ENCODE peak calls at places on chromosomes 6 and 20, in six cellular contexts. L is Peyer's patch, W is GM12891, K is adrenal gland, R is tibial nerve, F is stomach. M is an unnamed sample.

GRCh38 chr6:85703359-85703758 is 60.7 kb upstream of the SYNCRIP start:
- DNase-seq in W (no peak), R (no peak), K (no peak), L (no peak), F (no peak), M (no peak)

GRCh38 chr6:47153066-47153755 is 111.1 kb upstream of the ADGRF1 start:
- DNase-seq in K (no peak), L (no peak), R (no peak), W (no peak), F (no peak), M (peak)

GRCh38 chr20:33392016-33392415 is 9.3 kb downstream of the CDK5RAP1 start:
- DNase-seq in F (no peak), K (no peak), W (no peak), R (no peak), L (no peak), M (no peak)

GRCh38 chr6:5730586-5731263 is 276.0 kb downstream of the NRN1 start:
- DNase-seq in K (no peak), R (peak), L (no peak), W (no peak), F (no peak), M (no peak)

GRCh38 chr6:27672113-27672799 is 199.4 kb upstream of the ZNF184 start:
- DNase-seq in L (no peak), K (no peak), F (no peak), R (no peak), W (no peak), M (no peak)

GRCh38 chr6:155543141-155543870 is 87.7 kb upstream of the NOX3 start:
- DNase-seq in F (no peak), W (no peak), K (no peak), R (no peak), L (no peak), M (no peak)

GRCh38 chr6:71420693-71421328 is 132.2 kb downstream of the OGFRL1 start:
- DNase-seq in W (no peak), R (peak), K (peak), F (peak), L (peak), M (peak)

GRCh38 chr6:83824388-83824801 is 28.8 kb upstream of the RIPPLY2 start:
- DNase-seq in F (peak), R (no peak), K (no peak), W (no peak), L (no peak), M (no peak)

GRCh38 chr6:117168296-117169059 is 96.9 kb upstream of the VGLL2 start:
- DNase-seq in R (no peak), F (no peak), K (no peak), L (no peak), W (no peak), M (no peak)

GRCh38 chr20:33322456-33322855 is 39.4 kb downstream of the BPIFB1 start:
- DNase-seq in K (no peak), R (no peak), F (no peak), L (no peak), W (no peak), M (no peak)

GRCh38 chr6:131816869-131817268 is 9.0 kb downstream of the ENPP1 start:
- DNase-seq in R (no peak), L (no peak), W (no peak), K (no peak), F (no peak), M (no peak)

GRCh38 chr6:40727272-40727671 is 140.1 kb upstream of the LRFN2 start:
- DNase-seq in F (no peak), R (no peak), W (no peak), L (no peak), K (no peak), M (no peak)

GRCh38 chr6:14728396-14729024 is 517.4 kb upstream of the JARID2 start:
- DNase-seq in L (no peak), W (no peak), K (peak), R (peak), F (no peak), M (no peak)

GRCh38 chr6:45605971-45606370 is 228.2 kb upstream of the SUPT3H start:
- DNase-seq in R (no peak), K (no peak), L (no peak), W (no peak), F (no peak), M (no peak)

GRCh38 chr6:18528084-18528743 is 141.1 kb downstream of the RNF144B start:
- DNase-seq in F (no peak), K (no peak), W (no peak), R (no peak), L (no peak), M (no peak)

GRCh38 chr6:18444176-18444575 is 57.0 kb downstream of the RNF144B start:
- DNase-seq in F (no peak), K (no peak), L (no peak), R (no peak), W (no peak), M (no peak)

GRCh38 chr20:15823718-15824117 is 749.5 kb downstream of the KIF16B start:
- DNase-seq in W (no peak), F (no peak), R (no peak), L (no peak), K (no peak), M (no peak)

GRCh38 chr20:13844296-13844695 is 59.5 kb downstream of the NDUFAF5 start:
- DNase-seq in R (no peak), F (no peak), W (no peak), L (no peak), K (no peak), M (no peak)

DNA sequence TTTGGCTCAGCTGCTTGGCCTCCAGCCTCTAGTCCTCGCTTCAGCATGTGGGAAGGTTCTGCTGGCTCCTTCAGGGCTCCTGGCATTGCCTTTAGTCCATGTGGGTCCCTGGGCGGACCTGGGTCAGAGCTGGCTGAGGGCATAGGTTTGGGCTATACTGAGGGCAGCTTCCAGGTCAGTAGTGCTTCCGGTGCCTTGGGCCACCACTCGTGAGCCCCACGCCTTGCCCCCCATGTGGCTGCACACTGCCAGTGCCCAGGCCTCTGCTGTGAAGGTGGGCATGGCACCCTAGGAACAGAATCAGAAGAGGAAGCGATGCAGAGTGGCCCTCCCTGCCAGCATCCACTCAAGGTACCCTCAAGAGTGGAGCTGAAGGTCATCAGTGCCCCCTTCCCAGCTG is 12.7 kb downstream of the AARS2 start:
- DNase-seq in K (no peak), R (no peak), L (no peak), F (no peak), W (no peak), M (no peak)
- TF ChIP-seq POLR2A in K (no peak), R (no peak), L (no peak), F (no peak), W (no peak), M (no peak)

GRCh38 chr20:47318596-47319516 is 37.6 kb downstream of the ZMYND8 start:
- DNase-seq in W (no peak), F (peak), K (peak), L (peak), R (peak), M (no peak)

GRCh38 chr20:47316776-47317126 is 39.7 kb downstream of the ZMYND8 start:
- DNase-seq in K (no peak), L (no peak), W (no peak), R (no peak), F (no peak), M (no peak)

GRCh38 chr20:47315339-47315662 is 41.2 kb downstream of the ZMYND8 start:
- DNase-seq in K (no peak), F (no peak), R (no peak), W (no peak), L (no peak), M (no peak)

GRCh38 chr20:47318027-47318595 is 38.4 kb downstream of the ZMYND8 start:
- DNase-seq in W (no peak), F (no peak), K (no peak), R (no peak), L (no peak), M (no peak)

DNA sequence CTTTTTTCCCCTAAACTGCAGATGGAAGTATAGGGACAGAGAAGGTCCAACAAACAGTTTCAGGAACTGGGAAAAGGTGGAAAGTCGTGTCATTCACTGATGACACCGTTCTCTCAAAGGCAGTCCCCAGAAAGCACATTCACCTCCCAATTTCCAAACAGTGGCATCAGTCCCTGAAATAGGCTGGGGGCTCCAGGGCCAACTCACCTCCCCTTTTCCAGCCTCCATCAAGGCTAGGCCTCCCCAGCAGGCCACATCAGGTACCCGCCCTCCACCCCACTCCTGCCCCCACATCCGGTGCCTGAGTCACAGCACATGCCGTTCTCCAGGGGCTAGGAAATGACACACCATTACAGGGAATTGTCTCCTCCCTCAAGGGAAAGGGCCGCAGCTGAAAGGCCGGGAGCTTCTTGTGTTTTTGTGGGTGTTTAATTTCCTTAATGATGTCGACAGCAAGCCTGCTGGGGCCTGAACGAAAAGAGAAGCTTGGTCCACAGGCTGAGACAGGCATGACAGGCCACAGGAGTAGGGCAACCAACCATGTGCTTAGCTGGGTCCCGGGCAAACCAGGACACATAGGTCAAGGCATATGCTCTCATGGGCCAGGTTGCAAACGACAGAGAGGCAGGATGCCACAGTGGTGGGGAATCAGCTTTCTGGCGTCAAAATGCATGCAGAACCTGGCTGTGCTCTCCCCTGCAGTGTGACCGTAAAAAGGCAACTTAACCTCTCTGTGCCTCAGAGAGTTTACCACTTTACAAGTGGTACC is 39.2 kb downstream of the ZMYND8 start:
- DNase-seq in K (peak), R (peak), W (peak), F (peak), L (peak), M (peak)
- TF ChIP-seq POLR2A in K (peak), R (peak), W (no peak), F (no peak), L (no peak), M (peak)

DNA sequence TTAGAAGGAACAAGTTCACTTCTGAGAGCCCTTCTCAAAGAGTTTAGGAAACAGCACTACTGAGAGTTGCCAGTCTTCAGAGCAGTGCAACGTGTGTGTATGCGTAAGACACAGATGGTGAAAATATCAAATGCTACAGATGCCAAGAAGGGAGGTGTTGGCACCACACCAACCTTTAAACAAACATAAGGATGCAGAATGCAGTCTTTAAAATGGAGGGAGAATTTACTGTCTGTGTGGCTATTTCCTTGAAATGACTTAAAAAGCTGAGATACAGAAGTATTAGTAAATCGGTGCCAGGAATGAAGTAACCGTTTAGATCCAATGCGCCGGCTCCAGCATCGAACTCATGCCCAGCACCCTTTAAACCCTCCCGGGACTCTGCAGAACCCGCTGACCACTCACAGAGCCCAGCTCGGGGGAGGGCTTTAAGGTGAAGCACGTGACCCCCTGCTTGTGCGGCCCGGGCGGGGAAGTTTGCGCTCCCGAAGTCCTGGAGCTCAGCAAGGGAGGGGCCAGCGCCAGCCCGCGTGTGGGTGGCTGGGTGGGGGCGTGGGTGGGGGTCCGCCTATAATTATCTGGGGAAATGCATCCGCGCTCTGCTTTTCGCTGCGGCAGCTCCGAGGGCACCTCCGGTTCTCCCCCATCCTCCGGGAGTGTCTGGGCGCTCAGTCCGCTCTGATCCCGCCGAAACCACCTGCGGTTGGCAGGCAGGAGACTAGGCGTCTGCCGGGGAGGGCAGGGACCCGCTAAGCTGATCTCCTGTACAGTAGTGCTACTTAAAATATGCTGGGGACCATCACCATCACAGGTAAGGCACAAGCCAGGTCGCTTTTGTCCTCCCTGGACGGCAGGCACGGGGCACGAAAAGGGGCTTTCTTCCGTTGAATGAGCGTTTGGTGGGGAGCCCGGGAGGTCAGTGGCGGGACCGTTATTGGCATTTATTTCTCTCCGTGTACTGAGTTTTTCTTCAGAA is 66.0 kb downstream of the ZBTB2 start:
- DNase-seq in W (no peak), R (peak), K (peak), L (peak), F (peak), M (peak)
- TF ChIP-seq POLR2A in W (no peak), R (no peak), K (no peak), L (no peak), F (no peak), M (no peak)

GRCh38 chr6:73523434-73524123 is 2.7 kb upstream of the EEF1A1 start:
- DNase-seq in F (peak), W (peak), K (peak), R (peak), L (peak), M (peak)
- TF ChIP-seq POLR2A in F (no peak), W (peak), K (peak), R (peak), L (peak), M (peak)

GRCh38 chr20:46089338-46090094 is at the start of gene NCOA5:
- DNase-seq in L (peak), F (peak), K (peak), R (peak), W (peak), M (peak)
- TF ChIP-seq POLR2A in L (peak), F (no peak), K (peak), R (peak), W (peak), M (peak)

DNA sequence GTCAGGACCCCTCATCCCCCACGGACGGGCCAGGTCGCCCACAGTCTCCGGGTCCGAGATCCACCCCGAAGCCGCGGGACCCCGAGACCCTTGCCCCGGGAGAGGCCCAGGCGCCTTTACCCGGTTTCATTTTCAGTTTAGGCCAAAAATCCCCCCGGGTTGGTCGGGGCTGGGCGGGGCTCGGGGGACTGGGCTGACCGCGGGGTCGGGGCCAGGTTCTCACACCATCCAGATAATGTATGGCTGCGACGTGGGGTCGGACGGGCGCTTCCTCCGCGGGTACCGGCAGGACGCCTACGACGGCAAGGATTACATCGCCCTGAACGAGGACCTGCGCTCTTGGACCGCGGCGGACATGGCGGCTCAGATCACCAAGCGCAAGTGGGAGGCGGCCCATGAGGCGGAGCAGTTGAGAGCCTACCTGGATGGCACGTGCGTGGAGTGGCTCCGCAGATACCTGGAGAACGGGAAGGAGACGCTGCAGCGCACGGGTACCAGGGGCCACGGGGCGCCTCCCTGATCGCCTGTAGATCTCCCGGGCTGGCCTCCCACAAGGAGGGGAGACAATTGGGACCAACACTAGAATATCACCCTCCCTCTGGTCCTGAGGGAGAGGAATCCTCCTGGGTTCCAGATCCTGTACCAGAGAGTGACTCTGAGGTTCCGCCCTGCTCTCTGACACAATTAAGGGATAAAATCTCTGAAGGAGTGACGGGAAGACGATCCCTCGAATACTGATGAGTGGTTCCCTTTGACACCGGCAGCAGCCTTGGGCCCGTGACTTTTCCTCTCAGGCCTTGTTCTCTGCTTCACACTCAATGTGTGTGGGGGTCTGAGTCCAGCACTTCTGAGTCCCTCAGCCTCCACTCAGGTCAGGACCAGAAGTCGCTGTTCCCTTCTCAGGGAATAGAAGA is 978 bp downstream of the HLA-A start:
- DNase-seq in K (no peak), L (peak), W (no peak), R (no peak), F (no peak), M (no peak)
- TF ChIP-seq POLR2A in K (no peak), L (no peak), W (peak), R (no peak), F (no peak), M (no peak)

DNA sequence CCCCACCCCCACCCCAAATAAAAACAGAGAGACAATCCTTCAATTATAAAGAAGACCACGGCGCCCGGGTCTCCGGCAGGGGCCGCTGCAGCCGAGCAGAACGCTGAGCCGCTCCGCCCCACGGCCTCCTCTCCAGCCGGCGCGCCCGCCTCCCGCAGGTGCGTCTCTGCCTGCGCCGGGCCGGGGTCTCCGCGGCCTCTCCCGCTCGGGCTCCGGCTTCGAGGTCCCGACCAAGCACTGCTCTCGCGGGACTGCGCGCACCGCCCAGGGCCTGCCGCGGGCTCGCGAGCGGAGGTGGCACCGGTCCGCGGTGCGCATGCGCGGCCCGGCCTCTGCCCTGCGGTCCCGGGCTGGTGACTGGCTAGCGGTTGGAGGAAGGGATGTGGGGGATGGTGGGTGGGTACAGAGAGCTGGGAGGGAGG is 241 bp upstream of the SIRT5 start:
- DNase-seq in R (peak), K (peak), F (peak), L (peak), W (peak), M (peak)
- TF ChIP-seq POLR2A in R (no peak), K (peak), F (no peak), L (no peak), W (no peak), M (peak)

GRCh38 chr6:110902091-110902490 is 27.5 kb downstream of the AMD1 start:
- DNase-seq in L (no peak), W (no peak), K (no peak), R (no peak), F (no peak), M (no peak)
- TF ChIP-seq POLR2A in L (no peak), W (peak), K (no peak), R (no peak), F (no peak), M (no peak)